ENCODE peak calls at places on chromosome 11, in seven cellular contexts. One of them, this sample, is unnamed.

GRCh38 chr11:2788751-2789140 is 89.0 kb upstream of the KCNQ1OT1 start:
- DNase-seq in GM23338: no peak
- DNase-seq in hepatocyte: no peak
- DNase-seq in PC-3: no peak
- DNase-seq in HCT116: no peak
- DNase-seq in MM.1S: no peak
- DNase-seq in PC-9: no peak
- DNase-seq in this sample: no peak

GRCh38 chr11:75582461-75582934 is 20.4 kb downstream of the SERPINH1 start:
- DNase-seq in GM23338: no peak
- DNase-seq in hepatocyte: no peak
- DNase-seq in PC-3: no peak
- DNase-seq in HCT116: no peak
- DNase-seq in MM.1S: no peak
- DNase-seq in PC-9: no peak
- DNase-seq in this sample: no peak

GRCh38 chr11:78820722-78821121 is 246.1 kb upstream of the NARS2 start:
- DNase-seq in GM23338: no peak
- DNase-seq in hepatocyte: no peak
- DNase-seq in PC-3: no peak
- DNase-seq in HCT116: no peak
- DNase-seq in MM.1S: no peak
- DNase-seq in PC-9: no peak
- DNase-seq in this sample: no peak

GRCh38 chr11:94671553-94672366 is 96.4 kb upstream of the AMOTL1 start:
- DNase-seq in GM23338: no peak
- DNase-seq in hepatocyte: no peak
- DNase-seq in PC-3: peak; percentile 66
- DNase-seq in HCT116: no peak
- DNase-seq in MM.1S: no peak
- DNase-seq in PC-9: no peak
- DNase-seq in this sample: peak; percentile 65

GRCh38 chr11:78078218-78079167 is 1.2 kb downstream of the NDUFC2 start:
- DNase-seq in GM23338: peak; percentile 22
- DNase-seq in hepatocyte: no peak
- DNase-seq in PC-3: no peak
- DNase-seq in HCT116: no peak
- DNase-seq in MM.1S: no peak
- DNase-seq in PC-9: peak; percentile 54
- DNase-seq in this sample: peak; percentile 35

GRCh38 chr11:43316451-43316850 is 4.7 kb downstream of the API5 start:
- DNase-seq in GM23338: no peak
- DNase-seq in hepatocyte: no peak
- DNase-seq in PC-3: peak; percentile 20
- DNase-seq in HCT116: no peak
- DNase-seq in MM.1S: peak; percentile 76
- DNase-seq in PC-9: no peak
- DNase-seq in this sample: peak; percentile 23

GRCh38 chr11:73729594-73730206 is 31.2 kb downstream of the RAB6A start:
- DNase-seq in GM23338: peak; percentile 86
- DNase-seq in hepatocyte: peak; percentile 12
- DNase-seq in PC-3: peak; percentile 45
- DNase-seq in HCT116: peak; percentile 4
- DNase-seq in MM.1S: no peak
- DNase-seq in PC-9: no peak
- DNase-seq in this sample: peak; percentile 34

GRCh38 chr11:19345848-19346681 is 105.3 kb upstream of the E2F8 start:
- DNase-seq in GM23338: peak; percentile 58
- DNase-seq in hepatocyte: peak; percentile 29
- DNase-seq in PC-3: no peak
- DNase-seq in HCT116: no peak
- DNase-seq in MM.1S: peak; percentile 53
- DNase-seq in PC-9: no peak
- DNase-seq in this sample: peak; percentile 52

GRCh38 chr11:742571-743201 is 4.6 kb upstream of the TALDO1 start:
- DNase-seq in GM23338: no peak
- DNase-seq in hepatocyte: no peak
- DNase-seq in PC-3: no peak
- DNase-seq in HCT116: no peak
- DNase-seq in MM.1S: no peak
- DNase-seq in PC-9: no peak
- DNase-seq in this sample: no peak

GRCh38 chr11:58047818-58048217 is 17.1 kb downstream of the OR6Q1 start:
- DNase-seq in GM23338: no peak
- DNase-seq in hepatocyte: no peak
- DNase-seq in PC-3: no peak
- DNase-seq in HCT116: no peak
- DNase-seq in MM.1S: no peak
- DNase-seq in PC-9: no peak
- DNase-seq in this sample: no peak

GRCh38 chr11:59255281-59255680 is 42.6 kb upstream of the MPEG1 start:
- DNase-seq in GM23338: peak; percentile 62
- DNase-seq in hepatocyte: no peak
- DNase-seq in PC-3: peak; percentile 18
- DNase-seq in HCT116: no peak
- DNase-seq in MM.1S: no peak
- DNase-seq in PC-9: peak; percentile 71
- DNase-seq in this sample: no peak

GRCh38 chr11:8222820-8223512 is 40.7 kb downstream of the LMO1 start:
- DNase-seq in GM23338: no peak
- DNase-seq in hepatocyte: no peak
- DNase-seq in PC-3: no peak
- DNase-seq in HCT116: no peak
- DNase-seq in MM.1S: no peak
- DNase-seq in PC-9: no peak
- DNase-seq in this sample: no peak

GRCh38 chr11:24348908-24349307 is 147.9 kb upstream of the LUZP2 start:
- DNase-seq in GM23338: no peak
- DNase-seq in hepatocyte: no peak
- DNase-seq in PC-3: no peak
- DNase-seq in HCT116: no peak
- DNase-seq in MM.1S: no peak
- DNase-seq in PC-9: no peak
- DNase-seq in this sample: no peak

GRCh38 chr11:31870609-31871309 is 59.6 kb upstream of the PAX6 start:
- DNase-seq in GM23338: peak; percentile 95
- DNase-seq in hepatocyte: peak; percentile 73
- DNase-seq in PC-3: peak; percentile 67
- DNase-seq in HCT116: peak; percentile 48
- DNase-seq in MM.1S: peak; percentile 24
- DNase-seq in PC-9: peak; percentile 48
- DNase-seq in this sample: peak; percentile 50

DNA sequence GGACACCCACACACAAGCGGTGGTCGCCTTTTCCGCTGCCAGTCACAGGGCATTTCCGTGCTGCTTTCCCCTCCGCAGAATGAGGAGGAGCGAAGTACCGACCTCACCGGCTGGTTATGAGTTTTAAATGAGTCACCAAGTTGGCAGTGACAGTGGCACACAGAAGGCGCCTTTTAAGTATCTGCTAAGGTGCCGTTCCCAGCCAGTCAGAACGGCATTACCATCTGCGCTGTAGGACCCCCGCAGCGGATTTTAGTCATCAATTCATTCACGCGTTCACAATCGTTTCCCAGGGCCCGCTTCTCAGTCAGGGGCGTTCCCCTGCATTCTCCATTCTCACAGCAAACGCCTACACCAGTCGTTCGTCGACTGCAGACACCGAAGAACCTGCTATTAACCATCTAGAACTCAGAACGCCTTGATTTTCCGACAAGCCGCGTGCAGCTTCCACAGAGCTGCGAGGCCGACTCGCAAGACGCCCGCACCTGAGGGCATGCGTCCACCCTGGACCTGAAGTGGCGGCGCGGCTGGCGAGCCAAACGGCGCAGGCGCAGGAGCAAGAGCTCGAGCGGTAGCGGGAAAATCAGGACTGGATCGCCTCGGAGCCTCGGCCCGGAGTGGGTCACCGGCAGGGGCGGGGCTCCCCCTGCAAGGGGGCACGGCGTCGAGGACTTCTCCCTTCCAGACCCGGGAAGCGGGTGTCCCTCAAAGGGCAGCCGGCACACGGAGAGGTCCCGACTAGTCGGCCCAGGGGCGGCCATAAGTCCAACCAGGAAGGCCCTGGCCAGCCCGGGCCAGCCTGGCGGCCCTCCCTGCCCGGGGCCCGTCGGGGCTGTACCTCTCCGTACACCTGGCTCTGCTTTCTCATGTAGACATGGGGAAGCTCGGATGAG is 642 bp downstream of the CYP2R1 start:
- DNase-seq in GM23338: peak; percentile 93
- DNase-seq in hepatocyte: peak; percentile 95
- DNase-seq in PC-3: peak; percentile 87
- DNase-seq in HCT116: peak; percentile 84
- DNase-seq in MM.1S: peak; percentile 93
- DNase-seq in PC-9: peak; percentile 72
- DNase-seq in this sample: peak; percentile 91
- TF ChIP-seq EZH2 in GM23338: no peak
- TF ChIP-seq EZH2 in hepatocyte: no peak
- TF ChIP-seq EZH2 in PC-3: no peak
- TF ChIP-seq EZH2 in HCT116: no peak
- TF ChIP-seq EZH2 in MM.1S: no peak
- TF ChIP-seq EZH2 in PC-9: no peak
- TF ChIP-seq EZH2 in this sample: no peak

DNA sequence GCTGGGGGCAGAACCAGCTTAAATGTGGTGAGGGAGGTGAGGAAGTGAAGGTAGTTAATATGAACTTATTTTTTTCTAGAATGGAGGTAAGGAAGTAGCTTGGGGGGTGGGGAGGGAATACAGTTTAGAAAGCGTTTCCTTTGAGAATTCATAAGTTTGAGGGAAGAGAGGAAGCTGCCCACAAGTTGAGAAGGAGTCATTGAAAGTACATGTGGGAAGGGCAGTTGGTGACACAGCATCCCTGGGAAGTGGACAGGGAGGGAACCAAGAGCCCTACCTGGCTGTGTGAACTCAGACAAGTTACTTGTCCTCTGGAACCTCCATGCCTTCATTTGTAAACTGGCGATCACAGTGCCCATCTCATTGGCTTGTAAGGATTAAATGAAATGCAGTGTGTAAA is 125.9 kb upstream of the SPON1 start:
- DNase-seq in GM23338: no peak
- DNase-seq in hepatocyte: no peak
- DNase-seq in PC-3: peak; percentile 71
- DNase-seq in HCT116: no peak
- DNase-seq in MM.1S: no peak
- DNase-seq in PC-9: no peak
- DNase-seq in this sample: no peak
- H2AFZ ChIP-seq in GM23338: no peak overlapping the region
- H2AFZ ChIP-seq in hepatocyte: no peak overlapping the region
- H2AFZ ChIP-seq in PC-3: no peak overlapping the region
- H2AFZ ChIP-seq in HCT116: no peak overlapping the region
- H2AFZ ChIP-seq in MM.1S: no peak overlapping the region
- H2AFZ ChIP-seq in PC-9: no peak overlapping the region
- H2AFZ ChIP-seq in this sample: no peak overlapping the region

GRCh38 chr11:85534806-85535205 is 92.3 kb downstream of the DLG2 start:
- DNase-seq in GM23338: no peak
- DNase-seq in hepatocyte: no peak
- DNase-seq in PC-3: no peak
- DNase-seq in HCT116: no peak
- DNase-seq in MM.1S: no peak
- DNase-seq in PC-9: no peak
- DNase-seq in this sample: no peak

GRCh38 chr11:85540181-85540580 is 87.0 kb downstream of the DLG2 start:
- DNase-seq in GM23338: no peak
- DNase-seq in hepatocyte: no peak
- DNase-seq in PC-3: no peak
- DNase-seq in HCT116: no peak
- DNase-seq in MM.1S: no peak
- DNase-seq in PC-9: no peak
- DNase-seq in this sample: no peak

GRCh38 chr11:85539029-85539689 is 88.0 kb downstream of the DLG2 start:
- DNase-seq in GM23338: no peak
- DNase-seq in hepatocyte: no peak
- DNase-seq in PC-3: no peak
- DNase-seq in HCT116: no peak
- DNase-seq in MM.1S: no peak
- DNase-seq in PC-9: no peak
- DNase-seq in this sample: no peak

GRCh38 chr11:85539740-85540139 is 87.4 kb downstream of the DLG2 start:
- DNase-seq in GM23338: no peak
- DNase-seq in hepatocyte: no peak
- DNase-seq in PC-3: no peak
- DNase-seq in HCT116: no peak
- DNase-seq in MM.1S: no peak
- DNase-seq in PC-9: no peak
- DNase-seq in this sample: no peak

DNA sequence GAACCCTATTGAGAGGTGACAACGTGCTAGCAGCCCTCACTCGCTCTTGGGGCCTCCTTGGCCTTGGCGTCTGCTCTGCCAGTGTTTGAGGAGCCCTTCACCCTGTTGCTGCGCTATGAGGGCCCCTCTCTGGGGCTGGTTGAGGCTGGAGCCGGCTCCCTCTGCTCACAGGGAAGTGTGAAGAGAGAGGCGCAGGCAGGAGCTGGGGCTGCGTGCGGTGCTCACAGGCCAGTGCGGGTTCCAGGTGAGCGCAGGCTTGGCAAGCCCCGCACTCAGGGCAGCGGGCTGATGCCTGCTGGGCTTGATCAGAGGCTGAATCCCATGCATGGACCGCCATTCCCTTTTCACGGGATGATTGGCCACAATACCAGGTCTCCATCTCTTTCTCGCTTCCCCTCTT is 90.7 kb downstream of the DLG2 start:
- DNase-seq in GM23338: no peak
- DNase-seq in hepatocyte: no peak
- DNase-seq in PC-3: no peak
- DNase-seq in HCT116: no peak
- DNase-seq in MM.1S: no peak
- DNase-seq in PC-9: no peak
- DNase-seq in this sample: no peak
- H3K9me2 ChIP-seq in GM23338: no peaks in the 10 kb centered on the region
- H3K9me2 ChIP-seq in hepatocyte: no peaks in the 10 kb centered on the region
- H3K9me2 ChIP-seq in PC-3: no peaks in the 10 kb centered on the region
- H3K9me2 ChIP-seq in HCT116: no peaks in the 10 kb centered on the region
- H3K9me2 ChIP-seq in MM.1S: no peaks in the 10 kb centered on the region
- H3K9me2 ChIP-seq in PC-9: no peaks in the 10 kb centered on the region
- H3K9me2 ChIP-seq in this sample: no peaks in the 10 kb centered on the region

DNA sequence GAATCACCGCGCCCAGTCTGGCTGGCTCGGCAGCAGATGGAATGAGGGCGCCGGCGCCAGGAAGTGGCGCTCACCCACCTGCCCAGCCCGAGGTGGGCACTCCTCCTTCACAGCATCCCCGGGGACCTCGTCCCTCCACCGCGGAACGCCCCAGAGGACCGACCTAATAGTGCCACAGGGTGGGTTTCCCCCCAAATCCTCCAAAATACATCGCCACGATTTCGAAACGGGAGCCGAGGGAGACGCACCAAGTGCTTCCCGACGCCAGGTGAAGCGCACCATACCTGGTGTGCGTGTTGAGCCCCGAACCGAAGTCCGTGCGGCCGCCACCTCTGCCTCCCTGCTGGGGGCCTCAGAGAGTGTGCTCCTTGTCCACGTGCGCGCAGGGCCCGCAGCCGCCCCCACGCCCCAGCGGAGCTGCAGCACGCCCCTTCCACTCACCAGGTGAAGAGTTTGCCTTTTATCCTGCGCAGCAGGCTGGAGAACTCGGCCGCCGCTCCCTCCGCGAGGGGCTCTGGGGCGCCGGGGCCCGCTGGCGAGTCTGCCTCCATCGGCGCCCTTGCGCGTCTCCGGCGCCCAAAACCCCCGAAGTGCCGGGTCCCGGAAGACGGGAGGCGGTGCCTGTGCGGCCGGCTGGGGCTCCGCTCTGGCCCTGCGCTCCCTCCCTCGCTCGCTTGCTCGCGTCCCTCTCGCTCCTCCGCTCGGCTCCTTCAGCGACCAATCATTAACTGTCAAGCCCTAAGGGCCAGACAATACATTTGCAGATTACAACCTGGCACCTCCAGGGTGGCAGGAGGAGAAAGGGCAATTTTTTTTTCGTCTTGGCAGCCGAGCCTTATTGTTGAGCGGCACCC is at the start of gene SLC35F2:
- DNase-seq in GM23338: peak; percentile 93
- DNase-seq in hepatocyte: peak; percentile 75
- DNase-seq in PC-3: peak; percentile 96
- DNase-seq in HCT116: peak; percentile 73
- DNase-seq in MM.1S: peak; percentile 91
- DNase-seq in PC-9: peak; percentile 91
- DNase-seq in this sample: peak; percentile 80
- TF ChIP-seq EZH2 in GM23338: no peak
- TF ChIP-seq EZH2 in hepatocyte: no peak
- TF ChIP-seq EZH2 in PC-3: no peak
- TF ChIP-seq EZH2 in HCT116: no peak
- TF ChIP-seq EZH2 in MM.1S: no peak
- TF ChIP-seq EZH2 in PC-9: no peak
- TF ChIP-seq EZH2 in this sample: no peak

This sample was measured in GM23248.